ENCODE peak calls at places on chromosomes 6 and 20, in seven cellular contexts. A, L, T, N, O, X and K are unnamed samples.
A peak's percentile ranks its signal among the peaks of the same experiment; 100 is the strongest.

GRCh38 chr20:32466739-32467505 is 108.8 kb downstream of the ASXL1 start:
- DNase-seq in A (no peak), L (no peak), T (no peak), N (no peak), O (no peak), X (peak; percentile 48), K (no peak)

GRCh38 chr6:5213851-5214507 is 46.8 kb downstream of the LYRM4 start:
- DNase-seq in A (no peak), L (no peak), T (peak; percentile 82), N (no peak), O (no peak), X (peak; percentile 79), K (peak; percentile 69)

GRCh38 chr6:42345696-42346416 is 105.9 kb downstream of the TRERF1 start:
- DNase-seq in A (no peak), L (no peak), T (no peak), N (no peak), O (no peak), X (no peak), K (no peak)

GRCh38 chr20:20547221-20547875 is 165.1 kb downstream of the RALGAPA2 start:
- DNase-seq in A (no peak), L (no peak), T (peak; percentile 81), N (no peak), O (no peak), X (peak; percentile 57), K (no peak)

GRCh38 chr6:17389274-17389847 is 4.0 kb upstream of the CAP2 start:
- DNase-seq in A (no peak), L (no peak), T (peak; percentile 77), N (no peak), O (no peak), X (peak; percentile 31), K (peak; percentile 94)

GRCh38 chr20:16407251-16408067 is 165.8 kb downstream of the KIF16B start:
- DNase-seq in A (no peak), L (no peak), T (peak; percentile 11), N (no peak), O (no peak), X (no peak), K (peak; percentile 47)

GRCh38 chr6:134427721-134428120 is 109.8 kb upstream of the SGK1 start:
- DNase-seq in A (no peak), L (no peak), T (no peak), N (no peak), O (no peak), X (no peak), K (no peak)

GRCh38 chr6:92297101-92297500 is 1122.3 kb downstream of the EPHA7 start:
- DNase-seq in A (no peak), L (no peak), T (peak; percentile 8), N (no peak), O (no peak), X (peak; percentile 13), K (no peak)

GRCh38 chr20:58547527-58548475 is 32.6 kb upstream of the APCDD1L start:
- DNase-seq in A (peak; percentile 20), L (no peak), T (peak; percentile 73), N (peak; percentile 8), O (no peak), X (no peak), K (no peak)

GRCh38 chr6:23243858-23244257 is 674.5 kb downstream of the HDGFL1 start:
- DNase-seq in A (no peak), L (no peak), T (no peak), N (no peak), O (no peak), X (peak; percentile 19), K (no peak)

GRCh38 chr6:127436578-127437110 is 22.5 kb downstream of the KIAA0408 start:
- DNase-seq in A (no peak), L (no peak), T (no peak), N (no peak), O (no peak), X (no peak), K (no peak)

GRCh38 chr20:46400253-46400652 is 6.2 kb downstream of the ELMO2 start:
- DNase-seq in A (no peak), L (peak; percentile 38), T (peak; percentile 80), N (no peak), O (no peak), X (peak; percentile 91), K (no peak)

GRCh38 chr6:31092769-31093505 is 19.4 kb downstream of the C6orf15 start:
- DNase-seq in A (no peak), L (no peak), T (no peak), N (no peak), O (no peak), X (peak; percentile 57), K (peak; percentile 77)

GRCh38 chr6:33075568-33076405 is at the start of gene HLA-DPB1:
- DNase-seq in A (no peak), L (no peak), T (peak; percentile 59), N (no peak), O (peak; percentile 33), X (peak; percentile 75), K (peak; percentile 13)

GRCh38 chr6:7219310-7219709 is 93.7 kb downstream of the SSR1 start:
- DNase-seq in A (no peak), L (no peak), T (peak; percentile 52), N (no peak), O (no peak), X (peak; percentile 55), K (no peak)

GRCh38 chr6:166005846-166006592 is 161.6 kb downstream of the TBXT start:
- DNase-seq in A (no peak), L (peak; percentile 35), T (peak; percentile 94), N (peak; percentile 36), O (no peak), X (peak; percentile 89), K (peak; percentile 86)

GRCh38 chr6:6925391-6926164 is 182.2 kb upstream of the RREB1 start:
- DNase-seq in A (no peak), L (no peak), T (peak; percentile 20), N (no peak), O (no peak), X (peak; percentile 59), K (peak; percentile 69)

GRCh38 chr20:4916991-4917881 is 84.1 kb downstream of the SLC23A2 start:
- DNase-seq in A (no peak), L (no peak), T (peak; percentile 10), N (no peak), O (no peak), X (peak; percentile 18), K (no peak)

GRCh38 chr20:49706548-49707517 is 6.8 kb downstream of the B4GALT5 start:
- DNase-seq in A (no peak), L (peak; percentile 28), T (no peak), N (no peak), O (no peak), X (no peak), K (no peak)

DNA sequence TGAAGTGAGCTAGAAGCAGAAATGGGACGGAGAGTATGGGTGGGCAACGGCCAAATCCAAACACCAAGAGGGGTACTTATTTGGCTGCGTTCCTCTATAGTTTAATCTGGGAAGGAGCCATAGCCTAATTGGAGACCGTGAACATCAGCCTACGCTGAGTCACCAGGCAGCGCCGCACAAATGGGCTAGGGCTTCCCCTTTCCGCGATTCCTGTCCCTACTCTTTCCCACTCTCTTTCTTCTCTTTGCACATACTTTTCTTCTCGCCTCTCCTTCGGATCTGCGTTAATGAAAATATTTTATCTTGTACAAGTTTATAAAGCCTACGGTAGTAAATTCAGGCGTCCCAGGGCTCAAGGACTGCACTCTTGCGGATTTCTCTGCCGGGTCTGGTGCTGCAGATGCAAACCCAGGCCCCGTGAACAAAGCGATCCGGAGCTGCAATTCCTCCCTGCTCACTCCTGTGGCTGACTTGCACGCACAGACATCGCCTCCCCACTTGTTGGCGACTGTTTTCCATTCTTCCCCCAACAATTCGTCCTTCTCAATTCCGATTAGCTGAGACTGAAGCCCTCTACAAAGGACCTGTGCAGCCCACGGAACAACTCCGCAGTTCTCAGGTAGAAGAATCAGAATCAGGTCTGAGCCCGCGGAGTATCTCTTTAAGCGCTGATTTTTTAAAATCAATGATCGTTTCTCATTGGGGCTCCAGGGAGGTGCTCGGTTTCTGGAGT is 4.2 kb upstream of the TBX18 start:
- DNase-seq in A (peak; percentile 60), L (peak; percentile 72), T (no peak), N (peak; percentile 80), O (peak; percentile 57), X (peak; percentile 47), K (no peak)
- H3K4ac ChIP-seq in A (peak overlapping the region; percentile 21), L (no peak overlapping the region), T (no peak overlapping the region), N (no peak overlapping the region), O (no peak overlapping the region), X (no peak overlapping the region), K (no peak overlapping the region)

DNA sequence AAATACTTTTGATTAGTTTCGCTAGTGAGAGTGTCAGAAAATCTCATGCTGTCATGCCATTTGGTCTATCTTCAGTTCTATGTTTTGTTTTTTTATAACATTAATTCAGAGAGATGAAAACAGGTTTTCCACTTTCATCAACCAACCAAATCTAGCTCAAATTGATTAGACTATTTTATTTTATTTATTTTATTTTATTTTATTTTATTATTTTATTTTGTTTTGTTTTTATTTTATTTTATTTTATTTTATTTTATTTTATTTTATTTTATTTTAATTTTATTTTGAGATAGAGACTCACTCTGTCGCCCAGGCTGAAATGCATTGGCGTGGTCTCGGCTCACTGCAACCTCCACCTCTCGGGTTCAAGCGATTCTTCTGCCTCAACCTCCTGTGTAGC is 1391.0 kb upstream of the ADGRB3 start:
- DNase-seq in A (no peak), L (no peak), T (no peak), N (no peak), O (no peak), X (no peak), K (no peak)
- H2AK5ac ChIP-seq in A (no peak overlapping the region), L (no peak overlapping the region), T (no peak overlapping the region), N (no peak overlapping the region), O (no peak overlapping the region), X (no peak overlapping the region), K (no peak overlapping the region)

GRCh38 chr6:110996661-110997060 is 14.8 kb downstream of the RPF2 start:
- DNase-seq in A (no peak), L (no peak), T (no peak), N (no peak), O (no peak), X (no peak), K (no peak)

DNA sequence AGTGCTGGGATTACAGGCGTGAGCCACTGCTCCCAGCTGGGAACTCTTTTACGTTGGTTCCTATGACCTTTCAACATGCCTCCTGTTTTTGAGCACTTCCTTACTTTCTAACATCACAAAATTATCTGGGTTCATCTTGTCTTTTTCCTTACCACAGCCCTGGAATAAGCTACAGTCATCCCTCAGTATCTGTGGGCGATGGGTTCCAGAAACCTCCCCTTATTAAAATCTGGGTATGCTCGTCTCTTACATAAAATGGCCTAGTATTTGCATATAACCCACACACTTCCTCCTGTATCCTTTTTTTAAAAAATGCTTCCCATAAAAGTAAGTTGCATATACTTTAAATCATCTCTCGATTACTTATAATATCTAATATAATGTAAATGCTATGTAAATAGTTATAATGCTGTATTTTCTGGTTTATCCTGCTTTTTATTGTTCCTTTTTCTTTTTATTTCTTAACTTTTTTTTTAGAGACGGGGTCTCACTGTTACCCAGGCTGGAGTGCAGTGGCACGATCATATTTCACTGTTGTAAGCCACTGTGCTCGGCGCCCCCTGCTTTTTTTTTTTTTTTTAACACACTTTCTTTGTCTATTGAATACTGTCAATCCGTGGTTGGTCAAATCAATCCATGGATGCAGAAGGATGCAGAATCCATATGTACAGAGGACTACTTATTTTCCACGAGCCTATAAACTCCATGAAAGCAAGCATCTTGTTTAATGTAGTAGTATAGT is 9.2 kb downstream of the RPF2 start:
- DNase-seq in A (no peak), L (no peak), T (no peak), N (no peak), O (no peak), X (no peak), K (no peak)
- H3K18ac ChIP-seq in A (no peak overlapping the region), L (no peak overlapping the region), T (no peak overlapping the region), N (no peak overlapping the region), O (no peak overlapping the region), X (no peak overlapping the region), K (no peak overlapping the region)

DNA sequence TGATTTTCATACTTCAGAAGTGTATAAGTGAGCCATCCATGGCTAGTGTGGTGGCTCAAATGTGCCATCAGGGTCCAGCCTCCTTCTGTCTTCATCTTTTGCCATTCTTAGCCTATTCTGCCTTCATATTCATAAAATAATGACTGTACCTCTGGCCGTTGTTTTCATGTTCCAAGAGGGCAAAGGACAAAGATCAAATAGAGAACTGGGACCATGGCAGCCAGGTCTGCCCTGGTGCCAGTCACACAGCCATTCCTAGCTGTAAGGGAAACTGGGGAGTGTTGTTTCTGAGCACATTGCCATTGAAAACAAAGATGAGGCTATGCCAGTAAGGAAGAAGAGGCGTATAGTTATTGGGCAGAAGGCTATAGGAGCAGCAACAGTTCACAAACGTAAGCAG is 518.6 kb downstream of the TFAP2B start:
- DNase-seq in A (no peak), L (no peak), T (no peak), N (no peak), O (no peak), X (no peak), K (no peak)
- H3K4ac ChIP-seq in A (no peak overlapping the region), L (no peak overlapping the region), T (no peak overlapping the region), N (no peak overlapping the region), O (no peak overlapping the region), X (no peak overlapping the region), K (no peak overlapping the region)